ENCODE peak calls at places on chromosomes 12 and 14, in nine cellular contexts. One of them, this sample, is unnamed.

GRCh38 chr14:22549981-22550670 is 38.9 kb downstream of the DAD1 start:
- DNase-seq in CD4-positive, CD25-positive, alpha-beta regulatory T cell: peak; percentile 63
- DNase-seq in NCI-H2081: no peak
- DNase-seq in Panc1: no peak
- DNase-seq in HFFc6: no peak
- DNase-seq in SK-MEL-5: no peak
- DNase-seq in cardiac septum: no peak
- DNase-seq in hippocampal formation: no peak
- DNase-seq in stimulated activated CD8-positive, alpha-beta memory T cell treated with anti-CD3 and anti-CD28 coated beads, Interleukin-12 subunit alpha, Interleukin-12 subunit beta, amount 100 ng/mL, for 4 hours: no peak
- DNase-seq in this sample: no peak

GRCh38 chr12:113647048-113647447 is 175.4 kb upstream of the LHX5 start:
- DNase-seq in stimulated activated CD8-positive, alpha-beta memory T cell treated with anti-CD3 and anti-CD28 coated beads, Interleukin-12 subunit alpha, Interleukin-12 subunit beta, amount 100 ng/mL, for 4 hours: no peak
- DNase-seq in Panc1: peak; percentile 1
- DNase-seq in hippocampal formation: no peak
- DNase-seq in NCI-H2081: no peak
- DNase-seq in SK-MEL-5: peak; percentile 26
- DNase-seq in HFFc6: no peak
- DNase-seq in cardiac septum: no peak
- DNase-seq in CD4-positive, CD25-positive, alpha-beta regulatory T cell: no peak
- DNase-seq in this sample: no peak

GRCh38 chr12:132395908-132396305 is 66.5 kb upstream of the GALNT9 start:
- DNase-seq in cardiac septum: no peak
- DNase-seq in HFFc6: no peak
- DNase-seq in hippocampal formation: no peak
- DNase-seq in SK-MEL-5: no peak
- DNase-seq in Panc1: no peak
- DNase-seq in stimulated activated CD8-positive, alpha-beta memory T cell treated with anti-CD3 and anti-CD28 coated beads, Interleukin-12 subunit alpha, Interleukin-12 subunit beta, amount 100 ng/mL, for 4 hours: no peak
- DNase-seq in CD4-positive, CD25-positive, alpha-beta regulatory T cell: no peak
- DNase-seq in NCI-H2081: no peak
- DNase-seq in this sample: no peak

GRCh38 chr12:119715268-119715620 is 47.3 kb downstream of the PRKAB1 start:
- DNase-seq in NCI-H2081: no peak
- DNase-seq in SK-MEL-5: no peak
- DNase-seq in stimulated activated CD8-positive, alpha-beta memory T cell treated with anti-CD3 and anti-CD28 coated beads, Interleukin-12 subunit alpha, Interleukin-12 subunit beta, amount 100 ng/mL, for 4 hours: no peak
- DNase-seq in CD4-positive, CD25-positive, alpha-beta regulatory T cell: no peak
- DNase-seq in Panc1: no peak
- DNase-seq in cardiac septum: no peak
- DNase-seq in HFFc6: no peak
- DNase-seq in hippocampal formation: no peak
- DNase-seq in this sample: no peak

GRCh38 chr14:65312859-65313258 is 99.7 kb upstream of the FUT8 start:
- DNase-seq in Panc1: no peak
- DNase-seq in SK-MEL-5: no peak
- DNase-seq in hippocampal formation: no peak
- DNase-seq in stimulated activated CD8-positive, alpha-beta memory T cell treated with anti-CD3 and anti-CD28 coated beads, Interleukin-12 subunit alpha, Interleukin-12 subunit beta, amount 100 ng/mL, for 4 hours: no peak
- DNase-seq in HFFc6: no peak
- DNase-seq in NCI-H2081: no peak
- DNase-seq in CD4-positive, CD25-positive, alpha-beta regulatory T cell: no peak
- DNase-seq in cardiac septum: no peak
- DNase-seq in this sample: no peak

GRCh38 chr12:78483767-78484315 is 380.7 kb upstream of the SYT1 start:
- DNase-seq in cardiac septum: no peak
- DNase-seq in NCI-H2081: no peak
- DNase-seq in hippocampal formation: no peak
- DNase-seq in stimulated activated CD8-positive, alpha-beta memory T cell treated with anti-CD3 and anti-CD28 coated beads, Interleukin-12 subunit alpha, Interleukin-12 subunit beta, amount 100 ng/mL, for 4 hours: no peak
- DNase-seq in HFFc6: no peak
- DNase-seq in CD4-positive, CD25-positive, alpha-beta regulatory T cell: no peak
- DNase-seq in Panc1: no peak
- DNase-seq in SK-MEL-5: no peak
- DNase-seq in this sample: no peak

GRCh38 chr14:54085841-54086240 is 129.2 kb upstream of the BMP4 start:
- DNase-seq in SK-MEL-5: no peak
- DNase-seq in NCI-H2081: no peak
- DNase-seq in cardiac septum: no peak
- DNase-seq in Panc1: no peak
- DNase-seq in stimulated activated CD8-positive, alpha-beta memory T cell treated with anti-CD3 and anti-CD28 coated beads, Interleukin-12 subunit alpha, Interleukin-12 subunit beta, amount 100 ng/mL, for 4 hours: no peak
- DNase-seq in hippocampal formation: no peak
- DNase-seq in CD4-positive, CD25-positive, alpha-beta regulatory T cell: no peak
- DNase-seq in HFFc6: no peak
- DNase-seq in this sample: no peak

GRCh38 chr12:52434096-52434733 is at the start of gene KRT75:
- DNase-seq in stimulated activated CD8-positive, alpha-beta memory T cell treated with anti-CD3 and anti-CD28 coated beads, Interleukin-12 subunit alpha, Interleukin-12 subunit beta, amount 100 ng/mL, for 4 hours: no peak
- DNase-seq in SK-MEL-5: no peak
- DNase-seq in cardiac septum: no peak
- DNase-seq in hippocampal formation: no peak
- DNase-seq in Panc1: peak; percentile 65
- DNase-seq in NCI-H2081: no peak
- DNase-seq in CD4-positive, CD25-positive, alpha-beta regulatory T cell: no peak
- DNase-seq in HFFc6: no peak
- DNase-seq in this sample: no peak

GRCh38 chr12:54356951-54357356 is 7.3 kb downstream of the GPR84 start:
- DNase-seq in stimulated activated CD8-positive, alpha-beta memory T cell treated with anti-CD3 and anti-CD28 coated beads, Interleukin-12 subunit alpha, Interleukin-12 subunit beta, amount 100 ng/mL, for 4 hours: no peak
- DNase-seq in hippocampal formation: no peak
- DNase-seq in CD4-positive, CD25-positive, alpha-beta regulatory T cell: no peak
- DNase-seq in SK-MEL-5: no peak
- DNase-seq in cardiac septum: no peak
- DNase-seq in NCI-H2081: no peak
- DNase-seq in Panc1: no peak
- DNase-seq in HFFc6: no peak
- DNase-seq in this sample: no peak

GRCh38 chr12:31727197-31727596 is 1.6 kb downstream of the AMN1 start:
- DNase-seq in SK-MEL-5: no peak
- DNase-seq in Panc1: no peak
- DNase-seq in CD4-positive, CD25-positive, alpha-beta regulatory T cell: no peak
- DNase-seq in hippocampal formation: peak; percentile 12
- DNase-seq in HFFc6: no peak
- DNase-seq in cardiac septum: no peak
- DNase-seq in stimulated activated CD8-positive, alpha-beta memory T cell treated with anti-CD3 and anti-CD28 coated beads, Interleukin-12 subunit alpha, Interleukin-12 subunit beta, amount 100 ng/mL, for 4 hours: no peak
- DNase-seq in NCI-H2081: no peak
- DNase-seq in this sample: no peak

GRCh38 chr14:30569216-30569902 is 10.4 kb downstream of the G2E3 start:
- DNase-seq in hippocampal formation: no peak
- DNase-seq in CD4-positive, CD25-positive, alpha-beta regulatory T cell: no peak
- DNase-seq in cardiac septum: no peak
- DNase-seq in HFFc6: no peak
- DNase-seq in SK-MEL-5: no peak
- DNase-seq in NCI-H2081: no peak
- DNase-seq in stimulated activated CD8-positive, alpha-beta memory T cell treated with anti-CD3 and anti-CD28 coated beads, Interleukin-12 subunit alpha, Interleukin-12 subunit beta, amount 100 ng/mL, for 4 hours: no peak
- DNase-seq in Panc1: no peak
- DNase-seq in this sample: peak; percentile 39

GRCh38 chr12:7583471-7583870 is 79.9 kb upstream of the CD163 start:
- DNase-seq in stimulated activated CD8-positive, alpha-beta memory T cell treated with anti-CD3 and anti-CD28 coated beads, Interleukin-12 subunit alpha, Interleukin-12 subunit beta, amount 100 ng/mL, for 4 hours: no peak
- DNase-seq in SK-MEL-5: no peak
- DNase-seq in hippocampal formation: no peak
- DNase-seq in cardiac septum: no peak
- DNase-seq in CD4-positive, CD25-positive, alpha-beta regulatory T cell: no peak
- DNase-seq in Panc1: no peak
- DNase-seq in NCI-H2081: no peak
- DNase-seq in HFFc6: no peak
- DNase-seq in this sample: no peak

GRCh38 chr14:74579447-74580274 is 32.4 kb downstream of the LTBP2 start:
- DNase-seq in NCI-H2081: no peak
- DNase-seq in hippocampal formation: no peak
- DNase-seq in CD4-positive, CD25-positive, alpha-beta regulatory T cell: no peak
- DNase-seq in cardiac septum: no peak
- DNase-seq in SK-MEL-5: no peak
- DNase-seq in stimulated activated CD8-positive, alpha-beta memory T cell treated with anti-CD3 and anti-CD28 coated beads, Interleukin-12 subunit alpha, Interleukin-12 subunit beta, amount 100 ng/mL, for 4 hours: no peak
- DNase-seq in HFFc6: peak; percentile 84
- DNase-seq in Panc1: no peak
- DNase-seq in this sample: no peak

GRCh38 chr12:2264622-2265306 is 212.0 kb downstream of the CACNA1C start:
- DNase-seq in SK-MEL-5: no peak
- DNase-seq in hippocampal formation: no peak
- DNase-seq in HFFc6: peak; percentile 97
- DNase-seq in cardiac septum: peak; percentile 38
- DNase-seq in NCI-H2081: no peak
- DNase-seq in CD4-positive, CD25-positive, alpha-beta regulatory T cell: no peak
- DNase-seq in Panc1: no peak
- DNase-seq in stimulated activated CD8-positive, alpha-beta memory T cell treated with anti-CD3 and anti-CD28 coated beads, Interleukin-12 subunit alpha, Interleukin-12 subunit beta, amount 100 ng/mL, for 4 hours: no peak
- DNase-seq in this sample: no peak

GRCh38 chr14:90276627-90277367 is 20.4 kb downstream of the PSMC1 start:
- DNase-seq in NCI-H2081: no peak
- DNase-seq in cardiac septum: no peak
- DNase-seq in hippocampal formation: no peak
- DNase-seq in CD4-positive, CD25-positive, alpha-beta regulatory T cell: no peak
- DNase-seq in SK-MEL-5: no peak
- DNase-seq in HFFc6: peak; percentile 37
- DNase-seq in Panc1: no peak
- DNase-seq in stimulated activated CD8-positive, alpha-beta memory T cell treated with anti-CD3 and anti-CD28 coated beads, Interleukin-12 subunit alpha, Interleukin-12 subunit beta, amount 100 ng/mL, for 4 hours: no peak
- DNase-seq in this sample: no peak